ENCODE peak calls at places on chromosomes 11 and 22, in nine cellular contexts. O, P, R, Z, U, Q, L, D and F are unnamed samples.

GRCh38 chr11:95516786-95517185 is 272.8 kb downstream of the FAM76B start:
- DNase-seq in O (no peak), P (no peak), R (peak; percentile 57), Z (no peak), U (no peak), Q (no peak), L (no peak), D (no peak), F (no peak)

GRCh38 chr22:19599626-19600243 is 75.5 kb upstream of the CLDN5 start:
- DNase-seq in O (no peak), P (no peak), R (no peak), Z (no peak), U (no peak), Q (no peak), L (no peak), D (no peak), F (no peak)

GRCh38 chr11:85539029-85539689 is 88.0 kb downstream of the DLG2 start:
- DNase-seq in O (no peak), P (no peak), R (no peak), Z (no peak), U (no peak), Q (no peak), L (no peak), D (no peak), F (no peak)

GRCh38 chr11:116224154-116224888 is 548.5 kb downstream of the BUD13 start:
- DNase-seq in O (peak; percentile 58), P (no peak), R (no peak), Z (no peak), U (no peak), Q (peak; percentile 6), L (peak; percentile 22), D (peak; percentile 59), F (no peak)

GRCh38 chr11:8768625-8769333 is 86.2 kb downstream of the RPL27A start:
- DNase-seq in O (peak; percentile 55), P (no peak), R (no peak), Z (no peak), U (no peak), Q (peak; percentile 72), L (no peak), D (no peak), F (no peak)

GRCh38 chr11:11531127-11531526 is 90.7 kb downstream of the GALNT18 start:
- DNase-seq in O (no peak), P (no peak), R (no peak), Z (no peak), U (no peak), Q (no peak), L (no peak), D (no peak), F (no peak)

GRCh38 chr22:19234126-19234896 is 55.8 kb upstream of the SLC25A1 start:
- DNase-seq in O (no peak), P (no peak), R (no peak), Z (no peak), U (no peak), Q (no peak), L (no peak), D (no peak), F (no peak)

GRCh38 chr11:24496728-24497396 is at the start of gene LUZP2:
- DNase-seq in O (no peak), P (no peak), R (no peak), Z (no peak), U (no peak), Q (no peak), L (no peak), D (peak; percentile 76), F (no peak)

GRCh38 chr11:8025816-8026215 is 38.7 kb downstream of the EIF3F start:
- DNase-seq in O (no peak), P (no peak), R (peak; percentile 48), Z (peak; percentile 66), U (no peak), Q (no peak), L (no peak), D (no peak), F (no peak)

GRCh38 chr11:82832983-82833382 is 67.2 kb downstream of the PRCP start:
- DNase-seq in O (no peak), P (no peak), R (no peak), Z (no peak), U (no peak), Q (no peak), L (no peak), D (no peak), F (no peak)

GRCh38 chr11:34798985-34799384 is 117.2 kb downstream of the APIP start:
- DNase-seq in O (no peak), P (no peak), R (no peak), Z (no peak), U (no peak), Q (no peak), L (no peak), D (no peak), F (no peak)

GRCh38 chr11:93392862-93393261 is 62.3 kb downstream of the DEUP1 start:
- DNase-seq in O (no peak), P (no peak), R (no peak), Z (no peak), U (no peak), Q (no peak), L (no peak), D (no peak), F (no peak)

GRCh38 chr11:113689711-113690618 is 16.1 kb downstream of the TMPRSS5 start:
- DNase-seq in O (no peak), P (no peak), R (no peak), Z (no peak), U (no peak), Q (peak; percentile 3), L (no peak), D (no peak), F (no peak)

GRCh38 chr11:113693030-113693429 is 13.1 kb downstream of the TMPRSS5 start:
- DNase-seq in O (no peak), P (no peak), R (no peak), Z (no peak), U (no peak), Q (no peak), L (no peak), D (no peak), F (no peak)

GRCh38 chr11:113694390-113694789 is 11.7 kb downstream of the TMPRSS5 start:
- DNase-seq in O (no peak), P (no peak), R (no peak), Z (no peak), U (no peak), Q (no peak), L (no peak), D (no peak), F (no peak)

GRCh38 chr11:113695207-113695606 is 10.9 kb downstream of the TMPRSS5 start:
- DNase-seq in O (no peak), P (no peak), R (no peak), Z (no peak), U (no peak), Q (no peak), L (no peak), D (no peak), F (no peak)

DNA sequence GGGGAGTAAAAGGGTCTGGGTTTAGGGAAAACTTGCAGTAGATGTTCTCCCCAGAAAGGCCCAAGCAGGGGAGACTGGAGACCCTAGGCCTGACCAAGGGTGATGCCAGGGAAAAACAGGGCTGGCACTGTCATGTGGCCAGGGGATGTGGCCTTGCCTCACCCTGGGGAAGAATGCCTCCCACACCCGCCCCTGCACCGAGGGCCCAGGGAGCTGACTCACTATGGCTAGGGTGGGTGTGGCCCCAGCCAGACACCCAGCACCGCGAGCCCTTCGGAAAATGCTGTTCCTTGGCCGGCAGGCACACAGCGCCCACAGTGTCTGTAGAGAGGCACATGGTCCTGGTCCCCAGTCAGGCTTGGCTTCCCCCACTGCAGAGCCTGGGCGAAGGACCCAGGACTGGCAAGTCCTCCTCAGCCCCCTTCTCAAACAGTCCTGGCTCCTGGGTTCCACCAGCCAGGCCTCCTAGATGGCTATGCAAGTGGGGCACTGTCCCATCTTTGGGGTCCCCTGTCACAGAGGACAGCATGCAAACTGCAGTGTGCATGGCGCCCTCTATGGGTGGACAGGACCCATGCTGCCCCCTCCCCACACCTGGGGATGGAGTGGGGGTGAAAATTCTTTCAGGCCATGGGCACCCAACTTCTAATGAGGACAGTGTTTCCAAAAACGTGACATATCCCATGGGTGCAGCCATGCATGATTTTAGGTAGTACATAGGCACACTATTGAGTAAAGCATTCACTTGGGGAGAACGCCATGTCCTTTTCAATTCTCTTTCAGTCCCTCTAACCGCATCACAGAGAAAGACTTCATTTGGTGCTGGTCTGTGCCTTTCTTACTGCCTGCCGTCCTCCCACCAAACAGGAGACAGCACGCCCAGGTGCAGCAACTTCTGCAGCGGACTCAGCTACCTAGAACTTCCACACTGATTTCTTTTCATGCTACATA is 15.2 kb downstream of the TMPRSS5 start:
- DNase-seq in O (peak; percentile 75), P (no peak), R (peak; percentile 20), Z (no peak), U (no peak), Q (peak; percentile 76), L (no peak), D (no peak), F (no peak)
- TF ChIP-seq CTCF in O (no peak), P (peak; percentile 33), R (peak; percentile 32), Z (peak; percentile 52), U (no peak), Q (peak; percentile 73), L (no peak), D (peak; percentile 45), F (no peak)

DNA sequence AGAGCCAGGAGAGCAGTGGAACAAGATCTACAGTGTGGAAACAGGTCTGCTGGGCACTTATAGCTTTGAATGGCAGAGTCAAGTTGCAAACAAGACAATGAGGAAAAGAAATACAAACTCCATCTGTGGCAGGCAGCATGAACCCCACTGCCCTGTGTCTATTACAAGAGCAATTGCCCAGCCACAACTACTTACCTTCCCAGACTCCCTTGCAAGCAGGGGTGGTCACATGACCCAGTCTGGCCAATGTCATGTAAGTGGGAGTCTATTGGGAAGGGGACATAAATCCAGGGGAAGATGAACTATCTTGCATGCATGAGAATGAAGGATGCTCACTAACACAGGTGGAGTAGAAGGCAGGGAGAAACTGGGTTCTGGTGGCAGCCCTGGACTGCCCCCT is 44.1 kb upstream of the RFPL3 start:
- DNase-seq in O (peak; percentile 9), P (no peak), R (no peak), Z (no peak), U (no peak), Q (no peak), L (no peak), D (no peak), F (no peak)
- TF ChIP-seq CTCF in O (no peak), P (no peak), R (no peak), Z (no peak), U (no peak), Q (no peak), L (no peak), D (no peak), F (no peak)

DNA sequence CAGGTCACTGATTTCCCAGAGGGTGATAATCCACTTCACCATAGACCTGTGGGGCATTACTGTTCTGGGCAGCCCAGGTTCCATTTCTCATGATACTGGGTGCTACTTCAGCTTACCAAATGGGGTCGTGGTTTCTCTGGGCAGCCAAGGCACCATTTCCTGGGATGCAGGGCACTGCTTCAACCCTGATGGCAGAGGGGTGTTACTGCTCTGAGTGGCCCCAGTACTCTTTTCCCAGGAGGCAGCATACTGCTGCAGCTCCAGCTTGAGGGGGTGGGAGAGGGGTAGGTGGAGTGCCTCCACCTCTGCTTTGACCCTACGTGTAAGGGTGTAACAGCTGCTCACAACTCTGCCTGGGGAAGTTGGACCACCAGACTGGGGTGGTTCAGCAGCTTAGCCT is 51.1 kb downstream of the PRMT3 start:
- DNase-seq in O (no peak), P (no peak), R (no peak), Z (no peak), U (no peak), Q (no peak), L (no peak), D (no peak), F (no peak)
- TF ChIP-seq CTCF in O (no peak), P (no peak), R (no peak), Z (no peak), U (no peak), Q (no peak), L (no peak), D (no peak), F (no peak)

GRCh38 chr22:27416553-27417427 is 384.8 kb downstream of the MN1 start:
- DNase-seq in O (peak; percentile 34), P (no peak), R (peak; percentile 71), Z (peak; percentile 84), U (peak; percentile 59), Q (no peak), L (no peak), D (peak; percentile 10), F (no peak)
- TF ChIP-seq CTCF in O (no peak), P (no peak), R (no peak), Z (peak; percentile 28), U (no peak), Q (no peak), L (no peak), D (peak; percentile 18), F (no peak)